ENCODE peak calls at places on chromosomes 2 and 18, in eight cellular contexts. A, G, K, Z, Y, M, X and D are unnamed samples.

GRCh38 chr2:1047485-1047884 is 96.8 kb downstream of the SNTG2 start:
- DNase-seq in M (no peak), A (no peak), Y (peak), K (peak), X (no peak), G (peak), Z (peak), D (peak)

GRCh38 chr18:47422524-47422923 is 171.1 kb upstream of the SKOR2 start:
- DNase-seq in Y (peak), M (no peak), Z (no peak), A (no peak), X (no peak), K (no peak), G (no peak), D (no peak)

GRCh38 chr18:24270937-24271380 is 126.7 kb downstream of the OSBPL1A start:
- DNase-seq in A (no peak), X (no peak), M (no peak), G (peak), K (peak), Y (peak), Z (peak), D (peak)

GRCh38 chr2:168060956-168061750 is 186.2 kb downstream of the STK39 start:
- DNase-seq in Z (peak), G (peak), M (no peak), A (no peak), X (no peak), Y (peak), K (peak), D (peak)

GRCh38 chr2:239225921-239226561 is 174.8 kb downstream of the HDAC4 start:
- DNase-seq in Z (peak), A (peak), Y (peak), X (peak), G (peak), M (no peak), K (no peak), D (peak)

GRCh38 chr2:211033765-211034164 is 477.4 kb downstream of the CPS1 start:
- DNase-seq in G (peak), A (no peak), X (no peak), Y (no peak), M (no peak), Z (peak), K (peak), D (no peak)

GRCh38 chr2:212042562-212042961 is 496.0 kb downstream of the ERBB4 start:
- DNase-seq in Y (no peak), X (no peak), K (no peak), M (no peak), A (no peak), Z (no peak), G (no peak), D (no peak)

GRCh38 chr2:174337337-174338154 is 2.8 kb downstream of the SP9 start:
- DNase-seq in G (no peak), M (no peak), Y (peak), A (no peak), X (peak), K (no peak), Z (peak), D (no peak)

GRCh38 chr2:28004086-28004485 is 113.6 kb downstream of the BABAM2 start:
- DNase-seq in G (peak), K (peak), M (no peak), Y (peak), X (no peak), A (no peak), Z (peak), D (peak)

GRCh38 chr18:77087391-77088141 is 45.0 kb downstream of the MBP start:
- DNase-seq in M (peak), A (peak), G (no peak), K (no peak), Z (peak), X (peak), Y (peak), D (no peak)

GRCh38 chr2:28406276-28407096 is 13.8 kb downstream of the FOSL2 start:
- DNase-seq in A (no peak), X (peak), M (no peak), Y (peak), K (no peak), G (peak), Z (peak), D (no peak)

GRCh38 chr2:74199275-74199701 is 873 bp downstream of the MTHFD2 start:
- DNase-seq in G (no peak), Y (no peak), M (no peak), K (no peak), A (no peak), Z (no peak), X (no peak), D (no peak)

GRCh38 chr18:49025767-49026500 is 75.2 kb upstream of the SMAD7 start:
- DNase-seq in G (no peak), A (peak), X (peak), Y (no peak), K (no peak), Z (no peak), M (no peak), D (no peak)
- TF ChIP-seq CTCF in G (no peak), A (no peak), X (no peak), Y (no peak), K (no peak), Z (no peak), M (no peak), D (no peak)

GRCh38 chr2:54255230-54256090 is 569 bp downstream of the TSPYL6 start:
- DNase-seq in M (no peak), K (no peak), G (no peak), Y (no peak), Z (no peak), X (no peak), A (no peak), D (no peak)

GRCh38 chr2:54258171-54258570 is 2.1 kb upstream of the TSPYL6 start:
- DNase-seq in G (peak), M (no peak), X (no peak), Z (peak), A (no peak), K (no peak), Y (peak), D (no peak)

GRCh38 chr2:54256091-54256694 is at the start of gene TSPYL6:
- DNase-seq in X (no peak), Z (no peak), A (no peak), M (no peak), G (no peak), Y (no peak), K (no peak), D (no peak)

GRCh38 chr2:54249629-54250028 is 6.4 kb downstream of the TSPYL6 start:
- DNase-seq in Y (no peak), Z (no peak), A (no peak), M (no peak), K (no peak), X (no peak), G (no peak), D (no peak)

GRCh38 chr2:54254180-54254579 is 1.8 kb downstream of the TSPYL6 start:
- DNase-seq in A (no peak), K (no peak), G (no peak), M (no peak), X (no peak), Y (no peak), Z (no peak), D (no peak)
- TF ChIP-seq CTCF in A (no peak), K (no peak), G (peak), M (no peak), X (no peak), Y (no peak), Z (no peak), D (peak)

DNA sequence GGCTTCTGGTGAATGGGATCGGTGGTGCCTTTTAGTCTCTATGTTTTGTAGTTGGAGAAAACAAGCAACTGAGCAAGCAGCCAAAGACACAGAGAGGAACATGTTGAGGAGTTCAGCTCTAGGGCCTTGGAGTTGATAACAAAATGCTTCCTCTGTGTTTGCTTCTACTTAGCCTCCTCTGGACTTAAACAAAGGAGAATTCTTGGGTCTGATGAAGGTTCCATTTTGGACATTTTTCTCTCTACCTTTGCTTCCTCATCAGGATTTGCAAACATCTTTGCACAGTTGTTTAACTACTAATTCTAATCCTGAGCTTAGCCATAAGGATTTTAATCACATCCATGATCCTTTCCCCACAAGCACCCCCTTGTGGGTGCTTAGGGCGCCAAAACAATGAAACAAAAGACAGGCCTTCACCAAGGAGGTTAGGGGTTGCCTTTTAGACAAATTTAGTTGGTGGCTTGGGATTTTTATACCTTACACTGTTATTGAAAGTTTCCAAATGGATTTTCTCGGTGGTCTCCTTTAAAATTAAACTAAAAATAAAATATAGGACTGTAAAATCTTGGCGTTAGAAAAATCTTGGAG is 148.5 kb upstream of the SATB2 start:
- DNase-seq in G (no peak), K (peak), M (no peak), X (no peak), Y (no peak), A (no peak), Z (peak), D (no peak)
- TF ChIP-seq CTCF in G (peak), K (peak), M (no peak), X (no peak), Y (peak), A (no peak), Z (peak), D (no peak)

GRCh38 chr2:47307066-47307465 is 95.9 kb upstream of the MSH2 start:
- DNase-seq in K (no peak), M (no peak), Z (no peak), G (no peak), X (peak), Y (peak), A (no peak), D (peak)
- TF ChIP-seq CTCF in K (no peak), M (no peak), Z (no peak), G (no peak), X (no peak), Y (no peak), A (no peak), D (no peak)

GRCh38 chr18:55695091-55695490 is 107.1 kb upstream of the TCF4 start:
- DNase-seq in M (no peak), Y (no peak), X (no peak), A (no peak), Z (no peak), K (no peak), G (no peak), D (no peak)

GRCh38 chr18:55694291-55694690 is 106.3 kb upstream of the TCF4 start:
- DNase-seq in K (peak), G (peak), X (no peak), Y (peak), A (no peak), Z (peak), M (no peak), D (peak)

GRCh38 chr18:55699233-55699765 is 111.3 kb upstream of the TCF4 start:
- DNase-seq in G (peak), X (no peak), Z (peak), Y (peak), K (no peak), A (no peak), M (no peak), D (no peak)
- TF ChIP-seq CTCF in G (no peak), X (no peak), Z (no peak), Y (peak), K (no peak), A (no peak), M (no peak), D (no peak)

GRCh38 chr2:170573660-170574059 is 141.5 kb upstream of the SP5 start:
- DNase-seq in Z (no peak), M (no peak), K (no peak), G (no peak), X (no peak), Y (no peak), A (no peak), D (no peak)

GRCh38 chr2:170578596-170578995 is 136.5 kb upstream of the SP5 start:
- DNase-seq in G (no peak), Y (no peak), X (no peak), A (no peak), K (no peak), Z (no peak), M (no peak), D (no peak)

GRCh38 chr2:170571612-170572011 is 143.5 kb upstream of the SP5 start:
- DNase-seq in A (no peak), M (no peak), Y (no peak), X (no peak), Z (no peak), K (no peak), G (no peak), D (no peak)

GRCh38 chr2:170577356-170577755 is 137.8 kb upstream of the SP5 start:
- DNase-seq in A (no peak), Y (no peak), G (no peak), Z (no peak), K (no peak), M (no peak), X (no peak), D (no peak)

DNA sequence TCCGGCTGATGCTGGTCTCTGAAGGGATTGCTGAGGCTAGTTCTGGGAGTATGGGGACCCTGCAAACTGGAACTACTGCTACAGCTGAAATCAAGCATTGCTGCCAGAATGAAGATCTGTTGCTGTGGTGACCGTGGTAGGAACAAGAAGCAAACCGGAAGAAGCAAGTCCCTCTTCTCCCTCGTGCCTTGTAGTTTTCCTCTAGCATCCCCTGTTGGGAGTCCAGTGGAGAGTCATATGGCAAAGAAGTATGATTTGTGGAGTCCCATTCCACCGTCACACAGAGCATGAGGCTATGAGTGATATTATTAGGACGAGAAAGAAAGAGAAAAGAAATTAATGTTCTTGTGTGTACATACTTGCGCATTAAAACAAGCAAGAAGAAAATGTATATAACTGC is 138.8 kb upstream of the SP5 start:
- DNase-seq in M (no peak), K (no peak), G (no peak), X (no peak), Z (no peak), A (no peak), Y (no peak), D (no peak)
- TF ChIP-seq CTCF in M (no peak), K (no peak), G (no peak), X (no peak), Z (no peak), A (no peak), Y (no peak), D (no peak)

DNA sequence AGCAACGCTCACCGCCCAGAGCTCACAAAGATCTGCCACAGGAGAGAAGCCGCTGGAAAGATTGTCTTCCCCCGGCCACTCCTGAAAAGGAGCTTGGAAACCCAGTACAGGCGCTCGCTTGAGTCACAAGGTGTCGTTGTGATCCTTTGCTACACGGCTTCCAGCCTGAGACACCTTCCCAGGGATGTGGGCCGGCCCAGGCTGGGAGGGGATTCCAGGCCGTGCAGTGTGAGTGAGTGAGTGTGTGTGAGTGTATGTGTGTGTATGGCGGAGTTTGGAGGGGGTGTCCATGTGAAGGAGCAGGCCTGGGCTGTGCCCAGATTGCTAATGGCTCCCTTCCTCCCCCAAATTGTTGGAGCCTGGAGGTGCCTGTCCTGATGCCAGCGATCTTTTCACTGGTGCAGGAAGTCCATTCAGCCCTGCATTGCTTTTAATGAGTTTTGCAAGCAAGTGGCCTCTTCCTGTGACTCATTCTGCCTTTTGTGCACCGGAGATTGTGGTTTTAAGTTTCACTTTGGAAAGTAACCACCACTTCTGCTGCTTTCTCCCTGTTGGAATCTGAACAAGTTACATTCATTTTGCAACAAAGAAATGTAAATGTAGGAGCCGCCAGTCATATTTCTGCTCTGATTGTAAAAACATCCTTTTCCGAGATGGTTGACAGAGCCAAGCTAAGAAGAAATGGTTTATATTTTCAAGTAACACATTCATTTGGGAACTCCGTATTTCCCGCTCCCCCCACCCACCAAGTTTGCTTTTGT is 83.7 kb downstream of the LPIN1 start:
- DNase-seq in M (peak), Z (peak), X (peak), K (peak), G (peak), A (peak), Y (peak), D (peak)
- TF ChIP-seq CTCF in M (peak), Z (peak), X (no peak), K (peak), G (peak), A (no peak), Y (peak), D (peak)

DNA sequence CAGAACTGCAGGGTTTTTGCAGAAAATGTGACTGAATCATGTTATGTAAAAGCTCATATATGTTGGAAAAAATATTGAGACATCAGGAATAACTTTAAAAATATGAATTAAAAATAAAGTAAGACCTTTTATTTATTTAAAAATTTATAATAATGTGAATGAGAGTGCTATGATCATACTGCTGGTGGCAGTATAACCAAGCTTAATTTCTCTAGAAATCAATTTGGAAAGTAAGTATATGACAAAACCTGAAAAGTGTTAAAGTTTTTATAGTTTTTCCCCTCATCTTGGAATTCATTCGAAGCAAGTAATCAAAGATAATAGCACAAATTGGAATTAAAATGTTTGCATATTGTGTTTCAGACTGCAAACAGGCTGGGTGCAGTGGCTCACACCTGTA is 7.5 kb downstream of the SLC39A10 start:
- DNase-seq in G (peak), X (no peak), Y (no peak), A (no peak), Z (peak), K (peak), M (no peak), D (no peak)
- TF ChIP-seq CTCF in G (no peak), X (no peak), Y (peak), A (no peak), Z (peak), K (peak), M (no peak), D (peak)

DNA sequence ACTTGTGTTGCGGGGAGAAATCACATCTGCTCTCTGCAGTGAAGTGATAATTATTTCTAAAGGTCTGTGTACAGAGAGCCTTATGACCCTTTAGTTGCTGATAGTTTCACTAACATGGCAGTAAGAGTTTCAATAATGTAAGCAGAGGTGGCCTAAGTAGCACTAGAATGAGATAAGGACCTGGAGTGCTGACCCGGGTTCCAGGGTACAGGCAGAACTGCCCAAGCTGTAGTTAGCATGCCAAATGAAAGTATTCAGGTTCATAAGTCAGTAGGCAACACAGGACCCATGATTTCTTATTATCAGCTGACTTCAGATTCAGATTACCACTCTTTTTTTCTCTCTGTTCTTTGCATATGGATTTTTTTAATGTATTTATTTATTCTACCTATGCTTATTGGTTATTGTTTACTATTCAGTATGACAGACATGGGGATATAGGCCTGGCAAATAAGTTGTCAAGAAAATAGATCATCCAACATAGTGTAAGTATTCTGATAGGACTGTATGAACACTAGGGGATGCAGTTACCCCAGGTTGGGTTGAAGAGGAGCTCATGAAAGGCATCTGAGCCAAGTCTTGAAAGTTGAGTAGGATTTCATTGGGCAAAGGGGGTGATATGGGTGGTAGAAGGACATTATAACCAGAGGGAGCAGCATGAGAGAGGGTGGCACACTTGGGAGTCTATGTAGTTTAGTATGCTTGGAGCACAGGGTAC is 105.2 kb downstream of the CCDC85A start:
- DNase-seq in Z (no peak), A (no peak), G (no peak), X (no peak), Y (no peak), K (peak), M (no peak), D (no peak)
- TF ChIP-seq CTCF in Z (no peak), A (no peak), G (peak), X (no peak), Y (peak), K (peak), M (no peak), D (peak)

GRCh38 chr2:25699206-25699605 is 25.8 kb upstream of the DTNB start:
- DNase-seq in G (no peak), X (no peak), Y (no peak), M (no peak), Z (no peak), K (no peak), A (no peak), D (no peak)
- TF ChIP-seq CTCF in G (no peak), X (no peak), Y (no peak), M (no peak), Z (no peak), K (no peak), A (no peak), D (no peak)